ENCODE peak calls at places on chromosomes 4 and X, in six cellular contexts. J is GM18507, P is aorta, T is hypothalamus, D is neural crest cell, B is D341Med. M is an unnamed sample.

GRCh38 chrX:20523626-20524312 is 257.1 kb upstream of the RPS6KA3 start:
- DNase-seq in T (no peak), D (no peak), B (no peak), P (no peak), J (no peak), M (no peak)

GRCh38 chrX:37921758-37922157 is 74.4 kb upstream of the DYNLT3 start:
- DNase-seq in D (no peak), J (no peak), T (no peak), P (no peak), B (no peak), M (no peak)

GRCh38 chr4:76547167-76547760 is 112.2 kb downstream of the SHROOM3 start:
- DNase-seq in J (no peak), P (no peak), B (no peak), D (no peak), T (no peak), M (no peak)

GRCh38 chrX:18574591-18574990 is 97.3 kb downstream of the RS1 start:
- DNase-seq in T (no peak), J (no peak), D (no peak), P (no peak), B (peak; percentile 10), M (no peak)

GRCh38 chr4:140662082-140662869 is 93.5 kb upstream of the UCP1 start:
- DNase-seq in B (no peak), P (no peak), T (no peak), J (no peak), D (no peak), M (no peak)

GRCh38 chrX:84186603-84187358 is 1.2 kb downstream of the RPS6KA6 start:
- DNase-seq in B (no peak), P (no peak), T (no peak), J (no peak), D (no peak), M (no peak)

GRCh38 chr4:96093563-96093962 is 253.7 kb downstream of the PDHA2 start:
- DNase-seq in B (no peak), J (no peak), D (no peak), P (no peak), T (no peak), M (no peak)

GRCh38 chr4:40749717-40750460 is at the start of gene NSUN7:
- DNase-seq in B (peak; percentile 87), T (peak; percentile 48), D (peak; percentile 63), P (peak; percentile 87), J (no peak), M (peak; percentile 82)

GRCh38 chr4:172680701-172681100 is 487.9 kb upstream of the GALNT7 start:
- DNase-seq in J (no peak), P (no peak), D (no peak), T (no peak), B (no peak), M (no peak)

GRCh38 chrX:13179100-13179499 is 134.7 kb upstream of the FAM9C start:
- DNase-seq in D (no peak), T (no peak), B (no peak), J (no peak), P (no peak), M (no peak)

GRCh38 chr4:185872747-185873380 is 60.9 kb upstream of the SORBS2 start:
- DNase-seq in P (no peak), D (no peak), T (no peak), J (no peak), B (no peak), M (no peak)

GRCh38 chr4:140300271-140300970 is 73.0 kb upstream of the SCOC start:
- DNase-seq in D (no peak), P (no peak), B (no peak), J (no peak), T (no peak), M (no peak)

GRCh38 chr4:146343199-146343598 is 128.9 kb downstream of the REELD1 start:
- DNase-seq in T (no peak), P (no peak), D (no peak), J (no peak), B (no peak), M (no peak)

GRCh38 chrX:103886624-103887023 is 54.6 kb upstream of the RAB9B start:
- DNase-seq in B (no peak), P (no peak), T (no peak), D (no peak), J (no peak), M (no peak)

GRCh38 chr4:52234539-52235174 is 183.6 kb downstream of the SPATA18 start:
- DNase-seq in P (no peak), T (no peak), J (no peak), B (no peak), D (no peak), M (no peak)

GRCh38 chrX:109533631-109534030 is 3.0 kb upstream of the NXT2 start:
- DNase-seq in D (no peak), T (no peak), J (no peak), P (no peak), B (no peak), M (no peak)